ENCODE peak calls at places on chromosomes 3 and 15, in four cellular contexts. K is adrenal gland, O is breast epithelium, R is transverse colon. S is an unnamed sample.

GRCh38 chr3:133991637-133992036 is 38.1 kb downstream of the SLCO2A1 start:
- DNase-seq in K (peak), O (no peak), R (no peak), S (no peak)

GRCh38 chr3:123660276-123660675 is 75.4 kb upstream of the HACD2 start:
- DNase-seq in K (no peak), O (no peak), R (no peak), S (no peak)

GRCh38 chr3:178382388-178383061 is 153.7 kb upstream of the KCNMB2 start:
- DNase-seq in K (peak), O (no peak), R (no peak), S (no peak)

GRCh38 chr3:88882121-88882520 is 225.3 kb upstream of the EPHA3 start:
- DNase-seq in K (no peak), O (no peak), R (no peak), S (no peak)

GRCh38 chr3:71454513-71455423 is 128.8 kb downstream of the FOXP1 start:
- DNase-seq in K (no peak), O (no peak), R (no peak), S (no peak)

GRCh38 chr3:12312010-12312409 is 23.1 kb downstream of the PPARG start:
- DNase-seq in K (no peak), O (no peak), R (no peak), S (no peak)

GRCh38 chr3:138916824-138917223 is 30.1 kb downstream of the FOXL2 start:
- DNase-seq in K (no peak), O (peak), R (peak), S (peak)

GRCh38 chr3:9933561-9934234 is at the start of gene CRELD1:
- DNase-seq in K (peak), O (peak), R (peak), S (peak)

GRCh38 chr3:144746631-144747030 is 775.0 kb downstream of the DIPK2A start:
- DNase-seq in K (no peak), O (no peak), R (no peak), S (no peak)

GRCh38 chr3:167078070-167078622 is 302.0 kb downstream of the ZBBX start:
- DNase-seq in K (no peak), O (no peak), R (no peak), S (no peak)

GRCh38 chr3:47578691-47579632 is at the start of gene CSPG5:
- DNase-seq in K (no peak), O (no peak), R (peak), S (no peak)

GRCh38 chr3:64016941-64017620 is 6.2 kb downstream of the PSMD6 start:
- DNase-seq in K (no peak), O (no peak), R (no peak), S (no peak)

GRCh38 chr3:78277793-78278192 is 1237.9 kb downstream of the ROBO2 start:
- DNase-seq in K (no peak), O (no peak), R (no peak), S (no peak)

GRCh38 chr3:188581365-188581764 is 427.4 kb downstream of the LPP start:
- DNase-seq in K (no peak), O (no peak), R (no peak), S (no peak)
- TF ChIP-seq POLR2A in K (no peak), O (no peak), R (no peak), S (no peak)

GRCh38 chr3:185647134-185647879 is 61.2 kb downstream of the SENP2 start:
- DNase-seq in K (peak), O (no peak), R (no peak), S (no peak)

GRCh38 chr3:185646382-185647133 is 60.5 kb downstream of the SENP2 start:
- DNase-seq in K (peak), O (no peak), R (no peak), S (no peak)

GRCh38 chr3:185649414-185649813 is 63.3 kb downstream of the SENP2 start:
- DNase-seq in K (peak), O (no peak), R (no peak), S (no peak)

GRCh38 chr3:185648396-185648795 is 62.3 kb downstream of the SENP2 start:
- DNase-seq in K (peak), O (no peak), R (no peak), S (no peak)

GRCh38 chr3:185647880-185648210 is 61.8 kb downstream of the SENP2 start:
- DNase-seq in K (peak), O (no peak), R (no peak), S (no peak)
- TF ChIP-seq POLR2A in K (no peak), O (no peak), R (no peak), S (no peak)

DNA sequence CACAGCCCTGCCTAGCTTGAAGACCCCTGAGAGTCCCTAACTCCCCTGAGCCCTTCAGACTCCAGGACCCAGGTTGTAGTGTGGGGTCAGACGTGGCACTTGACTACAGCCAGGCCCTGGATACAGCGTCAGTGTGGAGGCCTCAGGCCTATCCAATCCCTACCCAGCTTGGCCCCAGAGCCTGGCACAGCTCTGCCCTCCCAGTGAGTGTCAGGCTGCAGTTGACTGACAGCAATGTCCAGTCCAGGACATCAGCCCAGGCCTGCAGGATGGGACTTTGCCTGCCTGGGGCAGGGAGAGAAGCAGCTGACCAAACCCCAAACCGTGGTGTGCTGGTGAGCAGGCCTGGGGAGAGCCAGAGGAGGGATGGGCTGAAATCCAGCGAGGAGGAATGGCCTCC is 27.3 kb downstream of the KLF13 start:
- DNase-seq in K (peak), O (no peak), R (no peak), S (no peak)
- TF ChIP-seq POLR2A in K (no peak), O (no peak), R (no peak), S (no peak)

GRCh38 chr3:37987751-37988179 is 2.8 kb upstream of the VILL start:
- DNase-seq in K (no peak), O (no peak), R (peak), S (peak)

GRCh38 chr3:37985637-37986320 is 4.8 kb upstream of the VILL start:
- DNase-seq in K (no peak), O (peak), R (peak), S (peak)

GRCh38 chr3:37984596-37984995 is 6.0 kb upstream of the VILL start:
- DNase-seq in K (peak), O (no peak), R (no peak), S (no peak)

GRCh38 chr3:37987315-37987697 is 3.3 kb upstream of the VILL start:
- DNase-seq in K (no peak), O (no peak), R (no peak), S (no peak)

GRCh38 chr3:37986479-37987314 is 3.9 kb upstream of the VILL start:
- DNase-seq in K (no peak), O (no peak), R (peak), S (peak)
- TF ChIP-seq POLR2A in K (no peak), O (no peak), R (peak), S (no peak)

GRCh38 chr3:100333051-100333450 is 1.5 kb upstream of the NIT2 start:
- DNase-seq in K (no peak), O (no peak), R (no peak), S (no peak)

GRCh38 chr3:100331660-100332059 is 2.9 kb upstream of the NIT2 start:
- DNase-seq in K (no peak), O (no peak), R (no peak), S (no peak)

GRCh38 chr3:100333970-100334339 is 602 bp upstream of the NIT2 start:
- DNase-seq in K (no peak), O (no peak), R (no peak), S (no peak)

GRCh38 chr3:100335137-100335833 is 728 bp downstream of the NIT2 start:
- DNase-seq in K (no peak), O (no peak), R (peak), S (no peak)

GRCh38 chr3:100334340-100335136 is at the start of gene NIT2:
- DNase-seq in K (peak), O (peak), R (peak), S (peak)
- TF ChIP-seq POLR2A in K (peak), O (no peak), R (no peak), S (no peak)

DNA sequence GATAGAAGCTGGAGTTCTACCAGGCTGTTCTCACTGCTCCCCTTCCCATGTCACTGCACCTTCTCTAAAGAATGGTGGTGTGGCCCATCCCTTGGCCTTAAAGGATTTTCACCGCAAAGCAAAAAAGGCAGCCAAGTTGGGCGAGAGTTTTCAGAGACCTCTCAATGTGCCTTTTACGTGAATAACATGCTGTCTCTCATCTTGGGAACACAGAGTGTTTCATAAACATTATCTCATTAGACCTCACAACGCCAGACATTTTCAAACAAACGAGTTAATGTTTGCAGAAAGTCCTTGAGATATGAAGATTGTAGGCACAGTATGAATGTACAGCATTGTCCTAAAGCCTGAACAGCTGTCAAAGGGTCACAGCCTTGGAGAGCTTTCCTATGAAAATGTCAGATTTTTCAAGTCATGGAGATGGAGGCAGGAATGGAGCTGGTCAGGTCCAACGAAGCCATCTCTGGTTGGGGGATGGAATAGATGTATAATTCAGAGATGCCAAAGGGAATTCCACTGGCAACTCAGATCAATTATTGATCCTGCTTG is 21.3 kb downstream of the TM4SF1 start:
- DNase-seq in K (no peak), O (no peak), R (no peak), S (no peak)
- TF ChIP-seq POLR2A in K (no peak), O (no peak), R (no peak), S (no peak)

GRCh38 chr3:194141415-194142155 is 5.6 kb downstream of the HES1 start:
- DNase-seq in K (peak), O (peak), R (peak), S (peak)
- TF ChIP-seq POLR2A in K (no peak), O (peak), R (peak), S (no peak)